ENCODE peak calls at places on chromosome 12, in five cellular contexts. G is neural progenitor cell, T is dorsolateral prefrontal cortex, B is IMR-90, O is kidney epithelial cell. F is an unnamed sample. For H3K27me3, the result is how much of the 10 kb centered on the place peaks cover.

GRCh38 chr12:14394317-14395058 is 29.0 kb downstream of the ATF7IP start:
- DNase-seq in G (peak), T (no peak), B (peak), O (peak), F (no peak)

GRCh38 chr12:57603758-57604453 is 718 bp upstream of the DTX3 start:
- DNase-seq in G (no peak), T (peak), B (peak), O (no peak), F (peak)

GRCh38 chr12:14369322-14369721 is 3.8 kb downstream of the ATF7IP start:
- DNase-seq in G (no peak), T (no peak), B (no peak), O (no peak), F (no peak)

GRCh38 chr12:127205781-127206535 is 1061.0 kb upstream of the TMEM132C start:
- DNase-seq in G (no peak), T (no peak), B (no peak), O (peak), F (no peak)

GRCh38 chr12:89015419-89015818 is 336.9 kb downstream of the DUSP6 start:
- DNase-seq in G (no peak), T (no peak), B (no peak), O (no peak), F (no peak)

GRCh38 chr12:43501705-43502104 is 50.3 kb downstream of the ADAMTS20 start:
- DNase-seq in G (peak), T (no peak), B (peak), O (no peak), F (no peak)

GRCh38 chr12:24561411-24561871 is 387.5 kb downstream of the BCAT1 start:
- DNase-seq in G (peak), T (no peak), B (peak), O (no peak), F (no peak)

GRCh38 chr12:107320929-107321618 is 227.7 kb upstream of the CRY1 start:
- DNase-seq in G (peak), T (peak), B (peak), O (no peak), F (no peak)

GRCh38 chr12:79058342-79058741 is 193.8 kb downstream of the SYT1 start:
- DNase-seq in G (no peak), T (no peak), B (peak), O (peak), F (no peak)

GRCh38 chr12:121968880-121969279 is 50.5 kb downstream of the CFAP251 start:
- DNase-seq in G (no peak), T (no peak), B (no peak), O (no peak), F (no peak)

GRCh38 chr12:125533434-125534029 is 468.3 kb downstream of the AACS start:
- DNase-seq in G (peak), T (peak), B (no peak), O (no peak), F (no peak)

GRCh38 chr12:76024942-76025600 is 6.5 kb downstream of the PHLDA1 start:
- DNase-seq in G (no peak), T (no peak), B (peak), O (no peak), F (no peak)

GRCh38 chr12:5441497-5442236 is 9.8 kb downstream of the NTF3 start:
- DNase-seq in G (peak), T (no peak), B (peak), O (peak), F (peak)

GRCh38 chr12:54749191-54749818 is 101.1 kb upstream of the DCD start:
- DNase-seq in G (peak), T (no peak), B (peak), O (no peak), F (no peak)

GRCh38 chr12:57473392-57473791 is 6.3 kb downstream of the ARHGAP9 start:
- DNase-seq in G (no peak), T (no peak), B (no peak), O (no peak), F (no peak)

GRCh38 chr12:77152623-77153193 is 87.3 kb upstream of the E2F7 start:
- DNase-seq in G (peak), T (no peak), B (peak), O (no peak), F (no peak)

GRCh38 chr12:122963928-122964240 is 2.4 kb downstream of the ABCB9 start:
- DNase-seq in G (no peak), T (peak), B (peak), O (no peak), F (no peak)

GRCh38 chr12:56751712-56752598 is at the start of gene PRIM1:
- DNase-seq in G (peak), T (peak), B (peak), O (no peak), F (no peak)

GRCh38 chr12:109871678-109872314 is 8.5 kb downstream of the GLTP start:
- DNase-seq in G (no peak), T (no peak), B (peak), O (no peak), F (no peak)

GRCh38 chr12:12010277-12011031 is 60.3 kb upstream of the BCL2L14 start:
- DNase-seq in G (no peak), T (peak), B (peak), O (peak), F (no peak)

GRCh38 chr12:12008232-12008850 is 62.4 kb upstream of the BCL2L14 start:
- DNase-seq in G (peak), T (no peak), B (no peak), O (no peak), F (no peak)

GRCh38 chr12:12007713-12008231 is 63.0 kb upstream of the BCL2L14 start:
- DNase-seq in G (no peak), T (no peak), B (no peak), O (no peak), F (no peak)

GRCh38 chr12:12007001-12007712 is 63.6 kb upstream of the BCL2L14 start:
- DNase-seq in G (no peak), T (no peak), B (peak), O (no peak), F (no peak)

GRCh38 chr12:12008931-12009611 is 61.7 kb upstream of the BCL2L14 start:
- DNase-seq in G (peak), T (no peak), B (peak), O (peak), F (no peak)
- TF ChIP-seq CTCF in G (peak), T (no peak), B (no peak), O (peak), F (no peak)

DNA sequence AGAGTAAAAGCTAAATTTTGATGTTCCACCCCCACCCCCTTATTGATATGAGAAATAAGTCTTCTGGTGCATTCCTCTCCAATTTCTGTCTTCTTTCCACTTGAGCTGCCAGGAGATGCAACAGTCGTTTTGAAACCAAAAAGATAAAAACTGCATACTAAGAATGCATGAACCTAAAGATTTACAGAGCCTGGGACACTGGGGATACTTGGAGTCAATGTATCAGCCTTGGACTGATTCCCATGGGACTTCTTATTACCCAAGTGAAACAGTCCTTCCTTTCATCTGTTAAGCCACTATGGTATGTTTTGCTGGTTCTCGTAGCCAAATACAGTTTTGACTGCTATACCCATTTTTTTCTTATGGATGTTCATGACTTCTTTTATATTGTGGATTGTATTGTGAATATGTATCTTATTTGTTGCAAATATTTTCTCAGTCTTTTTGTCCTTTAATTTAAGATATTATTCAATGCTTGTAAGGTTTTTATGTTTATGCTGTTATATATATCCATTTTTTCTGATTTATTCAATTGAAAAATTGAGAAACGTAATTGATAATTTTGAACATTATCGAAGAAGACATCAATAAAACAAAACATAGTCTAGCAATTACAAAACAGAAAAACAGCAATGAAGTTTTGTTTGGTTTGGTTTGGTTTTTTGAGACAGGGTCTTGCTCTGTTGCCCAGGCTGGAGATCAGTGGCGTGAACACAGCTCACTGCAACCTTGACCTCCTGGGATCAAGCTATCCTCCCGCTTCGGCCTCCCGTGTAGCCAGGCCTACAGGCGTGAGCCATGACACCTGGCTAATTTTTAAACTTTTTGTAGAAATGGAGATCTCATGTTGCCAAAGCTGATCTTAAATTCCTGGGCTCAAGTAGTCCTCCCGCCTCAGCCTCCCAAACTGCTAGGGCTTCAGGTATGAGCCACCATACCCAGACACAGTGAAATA is 85.4 kb upstream of the ETV6 start:
- DNase-seq in G (no peak), T (no peak), B (no peak), O (no peak), F (no peak)
- H3K4me3 ChIP-seq in G (no peak), T (no peak), B (no peak), O (no peak), F (no peak)

GRCh38 chr12:52369809-52370208 is 2.5 kb upstream of the KRT85 start:
- DNase-seq in G (no peak), T (no peak), B (no peak), O (no peak), F (no peak)

GRCh38 chr12:52370906-52371608 is 3.8 kb upstream of the KRT85 start:
- DNase-seq in G (peak), T (no peak), B (peak), O (peak), F (peak)

GRCh38 chr12:52367876-52368275 is 595 bp upstream of the KRT85 start:
- DNase-seq in G (no peak), T (no peak), B (no peak), O (no peak), F (no peak)

GRCh38 chr12:52368494-52368893 is 1.2 kb upstream of the KRT85 start:
- DNase-seq in G (no peak), T (no peak), B (no peak), O (no peak), F (no peak)

GRCh38 chr12:52369220-52369619 is 1.9 kb upstream of the KRT85 start:
- DNase-seq in G (no peak), T (no peak), B (no peak), O (no peak), F (no peak)
- H3K27me3 ChIP-seq in G (under half), T (under half), B (half or more), O (under half), F (under half)

GRCh38 chr12:31248815-31249214 is 77.1 kb downstream of the SINHCAF start:
- DNase-seq in G (no peak), T (no peak), B (no peak), O (no peak), F (no peak)

GRCh38 chr12:31250179-31250578 is 75.8 kb downstream of the SINHCAF start:
- DNase-seq in G (no peak), T (no peak), B (no peak), O (no peak), F (no peak)

GRCh38 chr12:31246470-31246850 is 79.5 kb downstream of the SINHCAF start:
- DNase-seq in G (no peak), T (no peak), B (no peak), O (no peak), F (no peak)

GRCh38 chr12:31245822-31246469 is 80.0 kb downstream of the SINHCAF start:
- DNase-seq in G (peak), T (no peak), B (no peak), O (no peak), F (no peak)
- TF ChIP-seq CTCF in G (peak), T (no peak), B (peak), O (no peak), F (no peak)

GRCh38 chr12:47746523-47746922 is 12.2 kb downstream of the RAPGEF3 start:
- DNase-seq in G (no peak), T (no peak), B (no peak), O (no peak), F (no peak)
- H3K4me3 ChIP-seq in G (no peak), T (no peak), B (no peak), O (no peak), F (no peak)

GRCh38 chr12:114003286-114003685 is 37.2 kb upstream of the RBM19 start:
- DNase-seq in G (no peak), T (no peak), B (no peak), O (no peak), F (no peak)
- H3K27me3 ChIP-seq in G (half or more), T (under half), B (under half), O (under half), F (under half)

DNA sequence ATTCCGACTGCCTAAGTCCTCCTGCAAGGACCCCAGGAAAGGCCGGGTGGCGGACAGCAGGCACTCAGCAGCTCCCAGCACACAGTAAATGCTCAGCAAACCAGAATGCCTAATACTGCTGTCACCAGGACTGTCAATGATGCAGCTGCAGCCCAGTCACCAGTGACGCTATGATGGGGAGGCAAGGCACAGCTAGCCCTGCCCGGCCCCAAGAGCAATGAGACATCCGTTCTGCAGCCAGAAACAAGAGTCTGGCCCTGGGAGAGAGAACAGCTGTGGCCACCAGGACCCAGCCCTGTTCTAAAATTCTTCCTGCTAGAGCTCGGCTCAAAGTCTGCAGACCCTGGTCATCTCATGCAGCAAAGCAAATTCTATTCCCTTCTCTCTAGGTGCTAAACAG is 69.8 kb downstream of the NCOR2 start:
- DNase-seq in G (no peak), T (peak), B (peak), O (no peak), F (peak)
- TF ChIP-seq CTCF in G (no peak), T (peak), B (peak), O (no peak), F (no peak)

F was measured in BJ.